ENCODE peak calls at places on chromosomes 12 and 14, in four cellular contexts. Z is tibial artery, Y is A549, S is esophagus squamous epithelium. R is an unnamed sample.

GRCh38 chr12:69987453-69988102 is 162.6 kb downstream of the MYRFL start:
- DNase-seq in S (no peak), Y (peak), Z (peak), R (no peak)

GRCh38 chr12:10721654-10722501 is 1.2 kb downstream of the YBX3 start:
- DNase-seq in Z (peak), Y (peak), S (peak), R (peak)

GRCh38 chr12:17928708-17929366 is 161.2 kb downstream of the RERGL start:
- DNase-seq in Z (no peak), S (no peak), Y (peak), R (no peak)

GRCh38 chr14:49982522-49982951 is 89.7 kb downstream of the ARF6 start:
- DNase-seq in Y (no peak), Z (no peak), S (no peak), R (no peak)

GRCh38 chr12:64469455-64470142 is 17.7 kb downstream of the TBK1 start:
- DNase-seq in Y (no peak), S (no peak), Z (no peak), R (no peak)

GRCh38 chr12:58647495-58647894 is 272.8 kb downstream of the LRIG3 start:
- DNase-seq in S (no peak), Z (no peak), Y (no peak), R (no peak)

GRCh38 chr12:81626406-81626805 is 132.7 kb downstream of the PPFIA2 start:
- DNase-seq in S (no peak), Y (no peak), Z (no peak), R (no peak)

GRCh38 chr12:28025821-28026505 is 53.4 kb upstream of the PTHLH start:
- DNase-seq in Z (no peak), S (no peak), Y (no peak), R (no peak)

DNA sequence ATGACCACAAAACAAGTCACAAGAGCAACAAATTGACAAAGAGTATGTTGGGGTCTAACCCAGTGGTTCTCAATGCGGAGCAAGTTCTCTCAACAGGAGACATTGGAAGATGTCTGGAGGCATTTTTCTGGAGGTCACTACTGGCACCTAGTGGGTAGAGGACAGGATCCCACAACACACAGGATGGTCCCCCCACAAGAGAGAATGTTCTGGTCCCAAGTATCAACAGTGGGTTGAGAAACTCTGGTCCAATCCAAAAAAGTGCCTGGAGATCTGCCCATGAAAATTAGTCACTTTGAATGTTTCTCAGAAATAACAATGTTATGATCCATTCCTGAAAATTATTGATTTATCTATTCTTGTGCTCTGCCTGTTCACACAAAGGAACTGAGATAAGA is 3.3 kb downstream of the SSH1 start:
- DNase-seq in Z (peak), Y (no peak), S (no peak), R (no peak)
- TF ChIP-seq CTCF in Z (peak), Y (peak), S (no peak), R (no peak)

GRCh38 chr14:61471297-61471980 is 150.1 kb downstream of the PRKCH start:
- DNase-seq in S (no peak), Z (peak), Y (no peak), R (no peak)

GRCh38 chr14:61469771-61470170 is 148.4 kb downstream of the PRKCH start:
- DNase-seq in S (no peak), Y (no peak), Z (peak), R (no peak)

GRCh38 chr14:61470954-61471279 is 149.5 kb downstream of the PRKCH start:
- DNase-seq in Y (no peak), Z (no peak), S (no peak), R (no peak)

GRCh38 chr14:61472025-61472672 is 150.8 kb downstream of the PRKCH start:
- DNase-seq in S (no peak), Y (peak), Z (peak), R (no peak)

GRCh38 chr14:61470261-61470953 is 149.0 kb downstream of the PRKCH start:
- DNase-seq in Z (peak), Y (no peak), S (no peak), R (no peak)
- TF ChIP-seq CTCF in Z (no peak), Y (peak), S (no peak), R (peak)

GRCh38 chr14:57871487-57872080 is 5.7 kb upstream of the SLC35F4 start:
- DNase-seq in S (no peak), Z (no peak), Y (peak), R (no peak)
- TF ChIP-seq CTCF in S (no peak), Z (peak), Y (peak), R (peak)

GRCh38 chr12:12349711-12350665 is at the start of gene MANSC1:
- DNase-seq in S (no peak), Z (peak), Y (peak), R (peak)
- TF ChIP-seq CTCF in S (no peak), Z (peak), Y (no peak), R (peak)

GRCh38 chr12:74647241-74647640 is 109.6 kb downstream of the ATXN7L3B start:
- DNase-seq in Z (no peak), Y (no peak), S (no peak), R (no peak)

GRCh38 chr12:74641262-74641661 is 103.6 kb downstream of the ATXN7L3B start:
- DNase-seq in S (no peak), Z (no peak), Y (no peak), R (no peak)

GRCh38 chr12:74644681-74645080 is 107.0 kb downstream of the ATXN7L3B start:
- DNase-seq in Y (no peak), S (no peak), Z (no peak), R (no peak)

GRCh38 chr12:74641694-74642093 is 104.1 kb downstream of the ATXN7L3B start:
- DNase-seq in S (no peak), Z (no peak), Y (no peak), R (no peak)

GRCh38 chr12:74646831-74647230 is 109.2 kb downstream of the ATXN7L3B start:
- DNase-seq in Y (no peak), Z (no peak), S (no peak), R (no peak)
- TF ChIP-seq CTCF in Y (peak), Z (no peak), S (no peak), R (peak)

DNA sequence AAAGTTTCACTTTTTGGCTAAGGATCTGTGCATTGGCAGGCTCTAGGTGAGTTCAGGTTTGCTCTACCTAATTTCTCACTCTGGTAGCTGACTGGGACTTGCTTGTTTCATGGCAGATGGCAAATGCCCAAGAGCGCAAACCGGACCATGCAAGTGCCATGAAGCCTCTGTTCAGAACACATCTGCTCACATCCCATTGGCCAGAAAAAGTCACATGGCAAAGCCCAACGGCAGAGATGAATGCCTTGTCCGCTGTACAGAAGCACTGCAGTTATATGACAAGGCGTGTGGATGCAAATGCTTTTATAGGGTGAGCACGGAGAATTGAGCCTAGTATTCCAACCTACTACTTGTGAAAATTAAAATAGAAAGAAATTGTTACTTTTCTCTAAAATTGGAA is 202.2 kb upstream of the HMGA2 start:
- DNase-seq in Y (no peak), S (no peak), Z (no peak), R (no peak)
- TF ChIP-seq CTCF in Y (no peak), S (no peak), Z (no peak), R (no peak)

DNA sequence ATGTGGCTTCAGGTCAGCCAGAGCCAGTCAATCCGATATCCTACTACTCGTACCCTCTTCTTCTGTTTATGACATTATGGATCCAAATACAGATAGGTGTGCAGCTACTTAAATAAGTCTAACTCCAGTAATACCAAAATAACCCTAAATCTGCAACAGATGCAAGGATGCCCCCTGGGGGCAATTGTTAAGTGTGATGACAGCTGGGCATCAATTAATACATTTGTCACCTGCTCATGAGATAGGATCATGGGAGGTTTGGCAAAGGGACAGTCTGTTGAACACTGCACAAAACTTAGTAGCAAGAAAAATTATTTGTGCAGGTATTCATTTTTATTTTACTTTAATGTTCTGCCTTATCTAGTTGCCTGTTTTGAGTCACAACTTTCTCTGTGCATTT is 83.2 kb downstream of the SLC38A6 start:
- DNase-seq in Z (no peak), S (no peak), Y (no peak), R (no peak)
- TF ChIP-seq CTCF in Z (no peak), S (no peak), Y (peak), R (no peak)

DNA sequence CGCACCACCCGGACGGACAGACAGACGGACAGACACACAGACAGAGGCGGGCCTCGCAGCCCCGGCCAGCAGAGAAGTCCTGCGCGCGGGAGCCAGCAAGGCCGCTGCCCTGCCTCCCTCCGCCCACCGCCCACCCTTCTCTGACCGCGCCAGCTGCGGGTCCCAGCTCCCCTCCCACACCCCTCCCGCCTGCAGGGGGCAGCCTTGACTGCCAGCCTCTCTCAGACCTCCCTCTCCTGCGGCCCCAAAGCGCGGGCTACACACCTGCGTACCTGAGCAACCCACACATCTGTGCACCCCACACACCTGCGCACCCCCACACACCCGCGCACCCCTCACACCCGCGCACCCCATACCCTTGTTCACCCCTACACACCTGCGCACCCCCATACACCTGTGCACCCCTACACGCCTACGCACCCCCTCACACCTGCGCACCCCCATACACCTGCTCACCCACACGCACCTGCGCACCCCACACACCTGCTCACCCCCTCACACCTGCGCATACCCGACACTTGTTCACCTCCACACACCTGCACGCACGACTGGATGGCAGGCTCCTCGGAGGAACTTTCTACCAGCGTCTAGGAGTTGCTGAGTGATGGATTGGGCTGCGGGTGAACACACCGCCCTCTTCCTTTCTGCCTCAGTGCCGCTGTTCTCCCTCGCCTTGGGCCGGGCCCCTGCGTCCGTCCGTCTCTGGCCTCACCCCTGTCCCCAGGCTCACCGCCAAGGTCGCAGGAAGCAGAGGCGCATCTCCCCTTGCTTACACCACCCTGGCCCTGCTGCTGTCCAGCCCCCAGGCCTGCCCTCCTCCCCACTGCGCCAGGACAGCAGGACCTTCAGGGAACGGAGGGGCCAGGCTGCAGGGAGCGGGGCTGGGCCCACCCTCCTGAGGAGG is 20.8 kb upstream of the TMEM106C start:
- DNase-seq in Y (no peak), Z (no peak), S (no peak), R (no peak)
- TF ChIP-seq CTCF in Y (peak), Z (peak), S (no peak), R (no peak)

GRCh38 chr14:104820669-104821228 is 19.8 kb downstream of the ZBTB42 start:
- DNase-seq in Y (peak), S (no peak), Z (peak), R (no peak)
- TF ChIP-seq CTCF in Y (no peak), S (no peak), Z (peak), R (peak)